ENCODE peak calls at places on chromosomes 5 and 9, in six cellular contexts. V is HT1080; Q is SHP77; M is sigmoid colon; T is activated CD4-positive, alpha-beta T cell treated with anti-CD3 and anti-CD28 coated beads, Interleukin-2, amount 50 U/mL, for 1 hour; O is NCI-H2081. H is an unnamed sample.

GRCh38 chr5:135990518-135991240 is 35.9 kb upstream of the LECT2 start:
- DNase-seq in T (no peak), O (no peak), V (no peak), Q (no peak), M (no peak), H (no peak)

GRCh38 chr5:173334808-173335207 is 6.6 kb upstream of the STC2 start:
- DNase-seq in O (no peak), V (no peak), T (no peak), M (no peak), Q (no peak), H (no peak)

GRCh38 chr9:133979124-133979920 is 12.8 kb downstream of the VAV2 start:
- DNase-seq in Q (no peak), T (no peak), M (peak), V (no peak), O (no peak), H (no peak)

GRCh38 chr5:71586052-71586940 is 844 bp upstream of the MCCC2 start:
- DNase-seq in M (no peak), V (peak), T (no peak), Q (peak), O (peak), H (no peak)

GRCh38 chr5:165642366-165642765 is 2136.9 kb downstream of the MAT2B start:
- DNase-seq in V (no peak), M (no peak), O (no peak), T (no peak), Q (no peak), H (no peak)

GRCh38 chr5:23289162-23289561 is 218.2 kb upstream of the PRDM9 start:
- DNase-seq in V (peak), T (no peak), Q (no peak), M (no peak), O (no peak), H (no peak)

GRCh38 chr5:17189381-17190036 is 27.9 kb upstream of the BASP1 start:
- DNase-seq in V (peak), T (peak), O (peak), M (peak), Q (peak), H (peak)

GRCh38 chr5:118984602-118985001 is 3.7 kb downstream of the DTWD2 start:
- DNase-seq in Q (no peak), T (no peak), M (no peak), O (no peak), V (peak), H (no peak)

GRCh38 chr5:147072591-147072990 is 162.2 kb upstream of the STK32A start:
- DNase-seq in Q (peak), M (no peak), O (peak), T (no peak), V (no peak), H (no peak)

GRCh38 chr5:103562453-103563157 is at the start of gene NUDT12:
- DNase-seq in O (peak), V (peak), M (peak), Q (peak), T (peak), H (peak)

GRCh38 chr5:57407391-57407790 is 75.2 kb downstream of the ACTBL2 start:
- DNase-seq in V (no peak), Q (no peak), M (no peak), O (no peak), T (no peak), H (no peak)

H was measured in sciatic nerve.